ENCODE peak calls at places on chromosomes 5 and 9, in seven cellular contexts. D is Peyer's patch, V is kidney, F is mammary epithelial cell, I is A673, N is tibial artery, T is mesendoderm. S is an unnamed sample.

GRCh38 chr5:80234311-80234948 is 21.4 kb downstream of the SERINC5 start:
- DNase-seq in D (no peak), V (no peak), F (no peak), I (no peak), N (no peak), T (no peak), S (no peak)

GRCh38 chr9:94853887-94854286 is 127.4 kb downstream of the AOPEP start:
- DNase-seq in D (no peak), V (no peak), F (peak), I (no peak), N (no peak), T (no peak), S (no peak)

GRCh38 chr9:18759836-18760235 is 273.2 kb downstream of the SAXO1 start:
- DNase-seq in D (no peak), V (no peak), F (no peak), I (no peak), N (no peak), T (no peak), S (no peak)

GRCh38 chr5:93673555-93673954 is 67.8 kb downstream of the POU5F2 start:
- DNase-seq in D (no peak), V (no peak), F (no peak), I (no peak), N (no peak), T (no peak), S (no peak)

GRCh38 chr5:139140631-139141071 is 57.5 kb downstream of the SIL1 start:
- DNase-seq in D (no peak), V (no peak), F (no peak), I (no peak), N (no peak), T (no peak), S (no peak)

GRCh38 chr9:68533678-68534077 is 7.0 kb downstream of the TMEM252 start:
- DNase-seq in D (no peak), V (no peak), F (no peak), I (no peak), N (no peak), T (no peak), S (no peak)

GRCh38 chr5:116176124-116176523 is 91.3 kb downstream of the COMMD10 start:
- DNase-seq in D (no peak), V (no peak), F (peak), I (no peak), N (no peak), T (no peak), S (no peak)

GRCh38 chr5:76542887-76543690 is 80.1 kb downstream of the F2RL2 start:
- DNase-seq in D (peak), V (peak), F (no peak), I (peak), N (no peak), T (peak), S (no peak)

GRCh38 chr9:84862786-84863185 is 193.3 kb downstream of the NTRK2 start:
- DNase-seq in D (no peak), V (no peak), F (peak), I (peak), N (peak), T (peak), S (peak)

GRCh38 chr9:77598510-77598909 is 49.6 kb downstream of the GNA14 start:
- DNase-seq in D (no peak), V (no peak), F (no peak), I (peak), N (no peak), T (no peak), S (no peak)

GRCh38 chr5:39158127-39158593 is 61.2 kb downstream of the FYB1 start:
- DNase-seq in D (no peak), V (peak), F (peak), I (no peak), N (peak), T (no peak), S (peak)

GRCh38 chr9:99633260-99633659 is 188.4 kb upstream of the NR4A3 start:
- DNase-seq in D (no peak), V (no peak), F (no peak), I (no peak), N (no peak), T (no peak), S (no peak)

GRCh38 chr5:39986614-39987013 is 561.8 kb upstream of the DAB2 start:
- DNase-seq in D (no peak), V (no peak), F (no peak), I (peak), N (no peak), T (no peak), S (no peak)

GRCh38 chr9:104972242-104972866 is 44.4 kb upstream of the ABCA1 start:
- DNase-seq in D (no peak), V (no peak), F (no peak), I (no peak), N (no peak), T (no peak), S (no peak)

GRCh38 chr5:5149154-5149553 is 9.0 kb downstream of the ADAMTS16 start:
- DNase-seq in D (no peak), V (no peak), F (no peak), I (no peak), N (no peak), T (no peak), S (no peak)

GRCh38 chr5:151696470-151697061 is 9.9 kb upstream of the SPARC start:
- DNase-seq in D (no peak), V (peak), F (peak), I (peak), N (peak), T (peak), S (no peak)

GRCh38 chr5:168712280-168712924 is 133.2 kb upstream of the PANK3 start:
- DNase-seq in D (no peak), V (no peak), F (peak), I (peak), N (no peak), T (peak), S (peak)

GRCh38 chr9:85200726-85201402 is 531.3 kb downstream of the NTRK2 start:
- DNase-seq in D (no peak), V (no peak), F (peak), I (no peak), N (peak), T (no peak), S (no peak)

GRCh38 chr5:136999787-137000186 is 499.3 kb downstream of the SPOCK1 start:
- DNase-seq in D (no peak), V (no peak), F (no peak), I (no peak), N (no peak), T (no peak), S (no peak)

GRCh38 chr5:69029292-69029691 is 64.5 kb upstream of the SLC30A5 start:
- DNase-seq in D (no peak), V (no peak), F (no peak), I (no peak), N (no peak), T (no peak), S (no peak)

GRCh38 chr5:3694819-3695218 is 99.2 kb downstream of the IRX1 start:
- DNase-seq in D (no peak), V (no peak), F (peak), I (no peak), N (no peak), T (no peak), S (peak)

GRCh38 chr9:76341616-76342015 is 52.6 kb downstream of the RFK start:
- DNase-seq in D (no peak), V (no peak), F (no peak), I (no peak), N (no peak), T (no peak), S (no peak)

GRCh38 chr5:154358410-154359221 is 87.2 kb upstream of the SAP30L start:
- DNase-seq in D (no peak), V (no peak), F (no peak), I (no peak), N (no peak), T (no peak), S (no peak)

GRCh38 chr9:108057421-108058136 is 568.0 kb upstream of the KLF4 start:
- DNase-seq in D (no peak), V (no peak), F (peak), I (no peak), N (no peak), T (no peak), S (peak)

GRCh38 chr9:133107245-133107722 is 13.8 kb downstream of the RALGDS start:
- DNase-seq in D (no peak), V (peak), F (no peak), I (no peak), N (no peak), T (no peak), S (no peak)

GRCh38 chr5:40600383-40600782 is 79.3 kb upstream of the PTGER4 start:
- DNase-seq in D (no peak), V (no peak), F (no peak), I (no peak), N (no peak), T (no peak), S (no peak)

GRCh38 chr5:132327278-132327959 is 33.2 kb downstream of the SLC22A4 start:
- DNase-seq in D (no peak), V (no peak), F (no peak), I (peak), N (no peak), T (no peak), S (no peak)

GRCh38 chr9:109775516-109775915 is 4.5 kb upstream of the PALM2AKAP2 start:
- DNase-seq in D (no peak), V (no peak), F (peak), I (no peak), N (no peak), T (no peak), S (peak)

GRCh38 chr9:136550439-136551085 is 4.7 kb upstream of the NOTCH1 start:
- DNase-seq in D (no peak), V (no peak), F (peak), I (no peak), N (no peak), T (no peak), S (peak)

GRCh38 chr9:33458444-33458843 is 11.1 kb upstream of the AQP3 start:
- DNase-seq in D (peak), V (no peak), F (peak), I (no peak), N (no peak), T (peak), S (peak)

GRCh38 chr9:116124472-116125040 is 29.0 kb upstream of the PAPPA start:
- DNase-seq in D (no peak), V (no peak), F (peak), I (no peak), N (no peak), T (peak), S (peak)

GRCh38 chr5:142474426-142474825 is 149.6 kb upstream of the SPRY4 start:
- DNase-seq in D (no peak), V (no peak), F (peak), I (no peak), N (no peak), T (peak), S (no peak)

GRCh38 chr5:139640432-139641115 is 7.6 kb upstream of the CXXC5 start:
- DNase-seq in D (no peak), V (peak), F (no peak), I (no peak), N (peak), T (no peak), S (no peak)

GRCh38 chr5:57816108-57816507 is 333.5 kb upstream of the ACTBL2 start:
- DNase-seq in D (no peak), V (no peak), F (peak), I (no peak), N (no peak), T (peak), S (peak)

GRCh38 chr5:180802325-180803180 is at the start of gene MGAT1:
- DNase-seq in D (peak), V (peak), F (peak), I (peak), N (peak), T (peak), S (no peak)

GRCh38 chr9:134775552-134775951 is 105.1 kb upstream of the FCN2 start:
- DNase-seq in D (no peak), V (no peak), F (no peak), I (no peak), N (no peak), T (no peak), S (no peak)

GRCh38 chr9:134774991-134775540 is 105.5 kb upstream of the FCN2 start:
- DNase-seq in D (no peak), V (no peak), F (no peak), I (no peak), N (no peak), T (no peak), S (no peak)

GRCh38 chr9:134777153-134777552 is 103.5 kb upstream of the FCN2 start:
- DNase-seq in D (no peak), V (no peak), F (no peak), I (no peak), N (no peak), T (no peak), S (no peak)

GRCh38 chr9:134778156-134778555 is 102.5 kb upstream of the FCN2 start:
- DNase-seq in D (no peak), V (no peak), F (no peak), I (no peak), N (no peak), T (no peak), S (no peak)

GRCh38 chr9:134776080-134776796 is 104.4 kb upstream of the FCN2 start:
- DNase-seq in D (no peak), V (no peak), F (no peak), I (no peak), N (no peak), T (no peak), S (no peak)
- H3K27ac ChIP-seq in D (no peak), V (no peak), F (no peak), I (no peak), N (no peak), T (no peak), S (no peak)

DNA sequence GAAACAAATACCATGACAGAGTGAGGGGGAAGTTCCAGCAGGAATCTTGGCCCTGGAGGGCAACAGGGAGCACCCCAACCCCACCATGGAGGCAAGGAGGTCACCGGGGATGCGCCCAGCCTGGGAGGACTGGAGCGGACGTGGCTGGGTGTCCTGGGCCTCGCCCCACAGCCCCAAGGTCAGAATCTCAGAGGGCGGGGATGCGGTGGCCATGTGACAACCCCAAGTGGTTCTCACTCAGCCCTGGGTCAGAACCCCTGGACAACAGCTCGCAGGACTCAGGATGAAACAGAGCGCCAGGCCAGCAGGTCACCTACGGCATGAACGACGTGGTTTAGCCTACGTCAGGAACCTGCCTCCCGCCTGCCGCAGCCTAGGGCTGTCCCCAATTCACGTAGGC is 64.0 kb upstream of the ZNF354A start:
- DNase-seq in D (no peak), V (no peak), F (no peak), I (no peak), N (no peak), T (no peak), S (no peak)
- H3K27ac ChIP-seq in D (no peak), V (no peak), F (no peak), I (no peak), N (no peak), T (no peak), S (no peak)

DNA sequence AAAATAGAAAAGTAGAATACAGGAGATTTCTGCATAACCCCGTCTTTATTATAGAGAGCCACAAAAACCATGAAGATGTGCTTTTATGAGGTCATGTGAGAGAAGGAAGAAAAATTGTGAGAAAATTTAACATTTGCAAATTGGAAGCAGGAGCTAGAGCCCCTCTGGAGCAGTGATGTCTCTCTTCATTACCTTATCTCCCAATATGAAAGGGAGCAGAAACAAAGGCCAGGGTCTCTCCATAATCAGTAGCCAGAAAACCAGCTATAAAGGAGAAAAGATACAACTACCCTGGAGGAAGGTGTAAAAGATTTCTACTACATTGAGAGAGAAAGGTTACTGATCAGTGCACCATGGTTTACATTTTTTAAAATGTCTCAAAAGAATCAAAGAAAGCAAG is 53.2 kb upstream of the ITGA1 start:
- DNase-seq in D (no peak), V (no peak), F (no peak), I (no peak), N (no peak), T (no peak), S (no peak)
- H3K27ac ChIP-seq in D (no peak), V (no peak), F (no peak), I (no peak), N (no peak), T (no peak), S (no peak)

GRCh38 chr9:110808599-110808980 is 140.0 kb downstream of the MUSK start:
- DNase-seq in D (no peak), V (no peak), F (no peak), I (no peak), N (no peak), T (no peak), S (no peak)

GRCh38 chr9:110814159-110814558 is 145.6 kb downstream of the MUSK start:
- DNase-seq in D (no peak), V (no peak), F (peak), I (no peak), N (no peak), T (no peak), S (no peak)

GRCh38 chr9:110810251-110810976 is 141.8 kb downstream of the MUSK start:
- DNase-seq in D (no peak), V (no peak), F (no peak), I (no peak), N (no peak), T (no peak), S (no peak)

GRCh38 chr9:110807956-110808598 is 139.5 kb downstream of the MUSK start:
- DNase-seq in D (no peak), V (no peak), F (no peak), I (no peak), N (no peak), T (no peak), S (no peak)

GRCh38 chr9:110809038-110809595 is 140.5 kb downstream of the MUSK start:
- DNase-seq in D (no peak), V (no peak), F (no peak), I (no peak), N (no peak), T (no peak), S (no peak)
- H3K27ac ChIP-seq in D (no peak), V (no peak), F (no peak), I (no peak), N (no peak), T (no peak), S (no peak)

DNA sequence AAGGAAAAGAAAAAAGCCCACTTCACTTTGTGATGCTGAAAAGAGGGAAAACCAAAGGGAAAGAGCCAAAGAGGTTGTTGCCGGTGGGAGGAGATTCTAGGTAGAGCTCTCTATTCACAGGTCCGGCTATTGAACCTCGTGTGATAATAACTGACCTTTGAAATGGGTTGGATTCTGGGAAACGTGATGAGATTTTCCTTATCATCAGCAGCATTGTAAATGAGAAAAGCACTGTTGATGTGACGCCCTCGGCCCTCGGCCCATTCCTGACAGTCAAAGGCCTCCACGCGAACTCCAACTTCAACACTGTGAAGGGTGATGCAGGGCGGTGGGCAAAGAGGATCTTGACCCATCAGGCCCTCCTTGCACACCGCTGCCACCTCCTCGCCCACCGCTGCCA is 43.3 kb downstream of the ZCCHC9 start:
- DNase-seq in D (no peak), V (no peak), F (no peak), I (no peak), N (no peak), T (no peak), S (no peak)
- H3K27ac ChIP-seq in D (peak), V (no peak), F (no peak), I (no peak), N (no peak), T (no peak), S (no peak)

GRCh38 chr9:32384002-32384363 is 460 bp upstream of the ACO1 start:
- DNase-seq in D (no peak), V (no peak), F (peak), I (peak), N (no peak), T (no peak), S (no peak)
- H3K27ac ChIP-seq in D (peak), V (peak), F (no peak), I (peak), N (peak), T (no peak), S (no peak)

DNA sequence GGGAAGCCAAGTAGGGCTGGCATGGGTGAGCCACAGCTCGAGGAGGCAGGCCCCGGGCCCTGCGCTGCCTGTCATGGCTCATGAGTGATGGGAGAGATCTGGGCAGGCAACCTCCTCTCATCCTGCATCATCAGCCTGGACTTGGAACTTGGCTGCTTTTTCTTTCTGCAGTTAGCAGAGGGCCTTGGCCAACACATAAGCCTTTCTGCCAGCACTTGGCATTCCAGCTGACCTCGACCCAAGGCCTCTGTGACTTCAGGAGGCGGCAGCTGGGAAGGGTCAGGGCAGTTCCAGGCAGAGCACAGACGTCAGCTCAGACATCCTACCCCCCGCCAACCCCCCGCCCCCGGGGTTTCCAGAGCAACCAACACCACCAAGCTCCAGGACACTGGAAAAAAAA is 7.6 kb downstream of the S1PR3 start:
- DNase-seq in D (peak), V (peak), F (no peak), I (peak), N (peak), T (no peak), S (no peak)
- H3K27ac ChIP-seq in D (no peak), V (peak), F (no peak), I (no peak), N (peak), T (no peak), S (no peak)

S was measured in epithelial cell of prostate.